ENCODE peak calls at places on chromosomes 5 and 9, in six cellular contexts. K is NB4; G is stimulated activated CD4-positive, alpha-beta T cell treated with anti-CD3 and anti-CD28 coated beads, Interleukin-4, amount 100 ng/mL, for 4 hours; Q is stimulated activated CD8-positive, alpha-beta memory T cell treated with anti-CD3 and anti-CD28 coated beads, Interleukin-2, amount 100 ng/mL, for 1 hour; H is GM06990; N is CD8-positive, alpha-beta T cell. C is an unnamed sample.

GRCh38 chr5:113692466-113693204 is 179.1 kb downstream of the YTHDC2 start:
- DNase-seq in K (no peak), G (no peak), Q (no peak), H (no peak), N (no peak), C (no peak)

GRCh38 chr5:61416410-61416809 is 84.4 kb downstream of the ZSWIM6 start:
- DNase-seq in K (no peak), G (no peak), Q (no peak), H (no peak), N (no peak), C (no peak)

GRCh38 chr5:140549237-140550144 is 2.0 kb downstream of the EIF4EBP3 start:
- DNase-seq in K (peak; percentile 93), G (no peak), Q (no peak), H (no peak), N (no peak), C (peak; percentile 82)

GRCh38 chr5:31361234-31361633 is 167.7 kb downstream of the CDH6 start:
- DNase-seq in K (no peak), G (no peak), Q (no peak), H (no peak), N (no peak), C (no peak)

GRCh38 chr5:83711982-83712601 is 8.6 kb downstream of the HAPLN1 start:
- DNase-seq in K (peak; percentile 45), G (no peak), Q (no peak), H (no peak), N (no peak), C (no peak)

GRCh38 chr9:134503301-134504105 is 138.1 kb upstream of the COL5A1 start:
- DNase-seq in K (no peak), G (no peak), Q (no peak), H (no peak), N (no peak), C (peak; percentile 58)

GRCh38 chr5:139486201-139486600 is 3.6 kb upstream of the STING1 start:
- DNase-seq in K (no peak), G (no peak), Q (no peak), H (no peak), N (no peak), C (no peak)

GRCh38 chr5:11588803-11589202 is 315.4 kb downstream of the CTNND2 start:
- DNase-seq in K (no peak), G (no peak), Q (no peak), H (no peak), N (no peak), C (no peak)

GRCh38 chr5:142283304-142283703 is 41.5 kb downstream of the SPRY4 start:
- DNase-seq in K (no peak), G (no peak), Q (no peak), H (no peak), N (no peak), C (no peak)

GRCh38 chr9:133772581-133772980 is 34.4 kb upstream of the SARDH start:
- DNase-seq in K (no peak), G (no peak), Q (no peak), H (no peak), N (no peak), C (peak; percentile 50)

GRCh38 chr5:74639538-74640449 is 734 bp downstream of the ENC1 start:
- DNase-seq in K (peak; percentile 71), G (peak; percentile 9), Q (no peak), H (peak; percentile 73), N (peak; percentile 27), C (no peak)

GRCh38 chr9:2018764-2019548 is 3.8 kb downstream of the SMARCA2 start:
- DNase-seq in K (no peak), G (no peak), Q (no peak), H (no peak), N (peak; percentile 41), C (no peak)

GRCh38 chr9:35716236-35716635 is 15.8 kb downstream of the TLN1 start:
- DNase-seq in K (no peak), G (no peak), Q (no peak), H (no peak), N (no peak), C (no peak)

GRCh38 chr5:74256947-74257573 is 383.5 kb downstream of the ENC1 start:
- DNase-seq in K (no peak), G (no peak), Q (no peak), H (no peak), N (no peak), C (no peak)

GRCh38 chr9:131226226-131226625 is 50.1 kb downstream of the FAM78A start:
- DNase-seq in K (no peak), G (no peak), Q (no peak), H (no peak), N (no peak), C (no peak)

GRCh38 chr5:56516936-56517521 is 283.9 kb upstream of the ANKRD55 start:
- DNase-seq in K (peak; percentile 56), G (no peak), Q (no peak), H (no peak), N (no peak), C (no peak)

GRCh38 chr5:52943285-52943684 is 45.9 kb upstream of the ITGA2 start:
- DNase-seq in K (peak; percentile 10), G (no peak), Q (no peak), H (no peak), N (no peak), C (no peak)

GRCh38 chr9:93224591-93224990 is 40.7 kb downstream of the WNK2 start:
- DNase-seq in K (no peak), G (no peak), Q (no peak), H (no peak), N (no peak), C (no peak)

GRCh38 chr9:129310666-129311350 is 132.7 kb upstream of the IER5L start:
- DNase-seq in K (no peak), G (no peak), Q (no peak), H (no peak), N (no peak), C (peak; percentile 50)